ENCODE peak calls at places on chromosome 13, in five cellular contexts. O, Q, S, Z and R are unnamed samples.

GRCh38 chr13:37640499-37640898 is 41.9 kb upstream of the POSTN start:
- DNase-seq in Z (peak), O (no peak), S (peak), Q (peak), R (peak)

GRCh38 chr13:26442541-26442940 is 114.9 kb upstream of the WASF3 start:
- DNase-seq in Q (no peak), O (no peak), S (no peak), Z (no peak), R (no peak)

GRCh38 chr13:25934127-25934526 is 117.7 kb downstream of the SHISA2 start:
- DNase-seq in S (no peak), Q (no peak), Z (no peak), O (no peak), R (no peak)

GRCh38 chr13:98133949-98134348 is 8.9 kb upstream of the FARP1 start:
- DNase-seq in S (no peak), O (no peak), Q (no peak), Z (no peak), R (no peak)

GRCh38 chr13:104641309-104641708 is 1575.1 kb upstream of the SLC10A2 start:
- DNase-seq in Z (no peak), Q (no peak), S (no peak), O (no peak), R (no peak)

GRCh38 chr13:71754407-71754974 is 112.5 kb downstream of the DACH1 start:
- DNase-seq in Z (no peak), S (no peak), Q (no peak), O (no peak), R (peak)

GRCh38 chr13:45510671-45511070 is 45.9 kb downstream of the COG3 start:
- DNase-seq in Q (no peak), S (no peak), O (no peak), Z (no peak), R (no peak)

GRCh38 chr13:60163525-60164471 is at the start of gene DIAPH3:
- DNase-seq in O (peak), Z (peak), S (peak), Q (peak), R (peak)

GRCh38 chr13:107373551-107373950 is 805.6 kb upstream of the ARGLU1 start:
- DNase-seq in Z (peak), Q (no peak), O (no peak), S (peak), R (peak)

GRCh38 chr13:75788494-75788991 is 152.4 kb downstream of the LMO7 start:
- DNase-seq in Z (peak), S (no peak), O (no peak), Q (no peak), R (no peak)

GRCh38 chr13:61944329-61944929 is 528.8 kb upstream of the PCDH20 start:
- DNase-seq in Q (no peak), Z (no peak), O (no peak), S (no peak), R (no peak)

GRCh38 chr13:47708386-47708785 is 292.7 kb downstream of the SUCLA2 start:
- DNase-seq in Q (no peak), Z (no peak), O (no peak), S (no peak), R (no peak)

GRCh38 chr13:107095876-107096275 is 527.9 kb upstream of the ARGLU1 start:
- DNase-seq in Z (no peak), S (no peak), O (no peak), Q (no peak), R (no peak)

GRCh38 chr13:36979361-36980040 is 19.6 kb downstream of the ALG5 start:
- DNase-seq in O (no peak), Z (peak), S (no peak), Q (no peak), R (no peak)

GRCh38 chr13:31945202-31945978 is 86.2 kb upstream of the FRY start:
- DNase-seq in S (peak), Q (peak), Z (peak), O (no peak), R (no peak)

GRCh38 chr13:112453874-112454647 is 77.9 kb downstream of the SPACA7 start:
- DNase-seq in Q (no peak), S (no peak), O (no peak), Z (no peak), R (no peak)